ENCODE peak calls at places on chromosomes 2 and 18, in six cellular contexts. S is SK-N-SH, J is upper lobe of left lung, X is K562, I is kidney, B is stomach. L is an unnamed sample.

GRCh38 chr2:3529316-3530025 is 10.1 kb upstream of the ADI1 start:
- DNase-seq in S (no peak), J (no peak), X (no peak), I (no peak), B (no peak), L (no peak)

GRCh38 chr2:149799296-149799695 is 211.7 kb upstream of the MMADHC start:
- DNase-seq in S (peak; percentile 23), J (no peak), X (no peak), I (no peak), B (no peak), L (no peak)

GRCh38 chr2:153622285-153622684 is 143.7 kb upstream of the RPRM start:
- DNase-seq in S (no peak), J (no peak), X (no peak), I (no peak), B (no peak), L (no peak)

GRCh38 chr2:181258761-181259160 is 198.4 kb upstream of the ITGA4 start:
- DNase-seq in S (no peak), J (no peak), X (no peak), I (no peak), B (no peak), L (peak; percentile 86)

GRCh38 chr18:65750421-65751144 is at the start of gene CDH7:
- DNase-seq in S (peak; percentile 72), J (no peak), X (no peak), I (peak; percentile 63), B (no peak), L (no peak)

GRCh38 chr2:195543063-195543462 is 114.0 kb upstream of the SLC39A10 start:
- DNase-seq in S (no peak), J (no peak), X (no peak), I (no peak), B (no peak), L (no peak)

GRCh38 chr18:8301427-8302172 is 307.6 kb upstream of the RAB12 start:
- DNase-seq in S (no peak), J (no peak), X (no peak), I (no peak), B (peak; percentile 60), L (no peak)

GRCh38 chr2:172427256-172427989 is at the start of gene ITGA6:
- DNase-seq in S (peak; percentile 87), J (peak; percentile 71), X (peak; percentile 83), I (peak; percentile 92), B (peak; percentile 91), L (peak; percentile 30)

GRCh38 chr18:845152-845819 is 33.2 kb upstream of the YES1 start:
- DNase-seq in S (no peak), J (no peak), X (no peak), I (no peak), B (no peak), L (peak; percentile 34)

GRCh38 chr2:88765154-88765948 is 73.9 kb downstream of the RPIA start:
- DNase-seq in S (peak; percentile 52), J (no peak), X (no peak), I (peak; percentile 74), B (peak; percentile 58), L (no peak)

GRCh38 chr2:236047886-236048540 is 120.2 kb downstream of the GBX2 start:
- DNase-seq in S (no peak), J (no peak), X (no peak), I (no peak), B (no peak), L (no peak)

GRCh38 chr2:24875272-24875671 is 44.8 kb downstream of the ADCY3 start:
- DNase-seq in S (no peak), J (no peak), X (no peak), I (no peak), B (no peak), L (no peak)

GRCh38 chr2:226985227-226985946 is 149.5 kb downstream of the RHBDD1 start:
- DNase-seq in S (peak; percentile 53), J (no peak), X (peak; percentile 25), I (no peak), B (no peak), L (peak; percentile 77)

GRCh38 chr2:156157670-156158069 is 174.9 kb downstream of the NR4A2 start:
- DNase-seq in S (no peak), J (no peak), X (no peak), I (no peak), B (no peak), L (no peak)

GRCh38 chr2:106020821-106021316 is 173.2 kb downstream of the UXS1 start:
- DNase-seq in S (peak; percentile 59), J (no peak), X (no peak), I (peak; percentile 77), B (no peak), L (no peak)

GRCh38 chr2:238294046-238294392 is 5.6 kb upstream of the PER2 start:
- DNase-seq in S (no peak), J (no peak), X (no peak), I (no peak), B (no peak), L (no peak)

GRCh38 chr2:9152975-9153402 is 53.6 kb upstream of the ASAP2 start:
- DNase-seq in S (no peak), J (no peak), X (no peak), I (peak; percentile 58), B (no peak), L (no peak)

GRCh38 chr2:99974275-99974674 is 168.1 kb downstream of the AFF3 start:
- DNase-seq in S (peak; percentile 67), J (no peak), X (no peak), I (no peak), B (no peak), L (peak; percentile 23)

GRCh38 chr2:239005586-239005985 is 157.7 kb downstream of the TWIST2 start:
- DNase-seq in S (no peak), J (no peak), X (no peak), I (peak; percentile 36), B (no peak), L (no peak)

GRCh38 chr2:216236486-216236885 is 127.3 kb downstream of the XRCC5 start:
- DNase-seq in S (no peak), J (no peak), X (no peak), I (no peak), B (no peak), L (no peak)

GRCh38 chr2:115733190-115733775 is 1290.8 kb downstream of the DPP10 start:
- DNase-seq in S (no peak), J (no peak), X (no peak), I (no peak), B (no peak), L (no peak)

GRCh38 chr18:74652392-74652988 is 54.8 kb downstream of the ZNF407 start:
- DNase-seq in S (peak; percentile 47), J (no peak), X (peak; percentile 12), I (no peak), B (no peak), L (peak; percentile 47)

GRCh38 chr2:241272298-241272721 is 43.2 kb downstream of the HDLBP start:
- DNase-seq in S (peak; percentile 77), J (peak; percentile 35), X (no peak), I (peak; percentile 88), B (peak; percentile 47), L (no peak)

GRCh38 chr2:241269707-241270520 is 45.6 kb downstream of the HDLBP start:
- DNase-seq in S (no peak), J (peak; percentile 75), X (no peak), I (no peak), B (peak; percentile 38), L (no peak)

GRCh38 chr2:241271641-241272297 is 43.7 kb downstream of the HDLBP start:
- DNase-seq in S (peak; percentile 78), J (peak; percentile 94), X (no peak), I (peak; percentile 94), B (peak; percentile 88), L (peak; percentile 76)

GRCh38 chr2:241268716-241269445 is 46.6 kb downstream of the HDLBP start:
- DNase-seq in S (no peak), J (no peak), X (no peak), I (no peak), B (no peak), L (peak; percentile 15)

DNA sequence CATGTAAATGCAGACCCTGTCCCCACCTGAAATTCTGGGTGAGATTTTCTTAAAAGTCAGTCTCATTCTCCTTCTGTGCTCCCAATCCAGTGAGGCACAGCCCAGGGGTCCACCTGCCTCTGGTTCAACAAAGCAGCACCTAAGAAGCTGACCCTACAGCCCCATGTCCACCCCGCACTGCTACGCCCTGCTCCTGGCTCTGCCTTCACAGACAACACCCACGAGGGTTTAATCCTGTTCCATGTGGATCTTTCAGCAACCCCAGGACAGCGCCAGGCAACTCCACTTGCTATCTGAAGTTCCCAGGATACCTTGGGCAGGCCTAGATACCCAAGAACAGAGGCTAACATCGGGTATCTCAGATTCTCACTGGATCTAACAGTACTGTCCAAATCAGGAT is 44.9 kb downstream of the HDLBP start:
- DNase-seq in S (no peak), J (no peak), X (no peak), I (no peak), B (no peak), L (no peak)
- H3K4me3 ChIP-seq in S (peak overlapping the region; percentile 87), J (no peak overlapping the region), X (no peak overlapping the region), I (peak overlapping the region; percentile 86), B (peak overlapping the region; percentile 96), L (peak overlapping the region; percentile 79)

GRCh38 chr2:241040811-241041334 is 42.5 kb downstream of the SNED1 start:
- DNase-seq in S (no peak), J (no peak), X (no peak), I (no peak), B (no peak), L (no peak)
- H3K4me3 ChIP-seq in S (no peak overlapping the region), J (no peak overlapping the region), X (no peak overlapping the region), I (no peak overlapping the region), B (no peak overlapping the region), L (no peak overlapping the region)

DNA sequence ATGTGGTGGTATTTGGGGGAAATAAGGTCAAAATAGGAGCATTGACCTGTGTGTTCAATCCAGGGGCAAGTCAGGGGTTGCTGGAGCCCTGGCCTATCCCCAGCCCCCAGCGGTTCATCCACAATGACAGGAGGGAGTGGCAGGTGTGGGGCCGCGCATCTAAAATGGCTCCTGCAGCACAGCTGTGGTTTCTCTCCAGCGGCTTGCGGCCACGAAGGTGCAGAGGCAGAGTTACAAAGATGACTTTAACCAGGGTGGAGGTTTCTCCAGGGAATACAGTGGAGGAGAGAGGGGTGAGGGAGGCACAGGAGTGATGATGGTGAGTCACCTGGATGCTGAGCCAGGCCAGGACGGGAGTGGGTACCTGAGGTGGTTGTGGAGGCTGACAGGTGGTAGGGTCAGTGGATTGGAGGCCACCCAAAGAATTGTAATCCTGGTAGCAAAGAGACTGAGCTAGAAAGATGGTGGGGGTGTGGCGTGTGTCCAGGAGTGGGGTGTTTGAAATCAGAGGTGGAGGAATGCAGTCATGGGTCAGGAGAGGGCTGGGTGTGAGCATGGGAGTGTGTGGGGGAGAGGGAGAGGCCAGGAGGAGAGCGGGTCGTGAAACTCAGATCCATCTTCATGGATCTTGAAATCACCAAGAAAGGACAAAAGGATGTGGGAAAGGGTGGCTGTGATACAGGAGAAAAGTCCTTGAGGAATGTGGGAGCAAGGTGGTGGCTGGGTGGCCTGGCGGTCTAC is 83.2 kb downstream of the CTIF start:
- DNase-seq in S (no peak), J (no peak), X (no peak), I (peak; percentile 52), B (no peak), L (no peak)
- H3K4me3 ChIP-seq in S (no peak overlapping the region), J (no peak overlapping the region), X (no peak overlapping the region), I (no peak overlapping the region), B (no peak overlapping the region), L (no peak overlapping the region)

DNA sequence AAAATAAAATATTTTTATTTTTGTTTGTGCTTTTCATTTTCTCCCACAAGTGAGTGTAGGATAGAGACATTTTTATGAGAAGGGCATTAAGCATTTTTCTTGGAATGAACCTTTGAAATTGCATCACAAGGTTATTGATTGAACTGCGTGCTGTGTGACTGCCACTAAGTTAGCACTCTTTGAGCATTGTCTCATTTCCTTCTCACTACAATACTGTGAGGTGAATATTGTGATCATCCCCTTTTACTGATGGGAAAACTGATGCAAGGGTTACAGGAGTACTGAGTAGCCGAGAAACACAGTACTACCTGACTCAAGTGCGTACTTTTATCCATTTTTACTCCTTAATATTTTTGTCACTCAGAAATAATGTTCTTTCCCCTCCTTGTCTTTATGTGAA is 2.0 kb downstream of the NBEAL1 start:
- DNase-seq in S (no peak), J (no peak), X (no peak), I (no peak), B (no peak), L (no peak)
- H3K4me3 ChIP-seq in S (peak overlapping the region; percentile 21), J (peak overlapping the region; percentile 87), X (peak overlapping the region; percentile 27), I (peak overlapping the region; percentile 96), B (peak overlapping the region; percentile 78), L (peak overlapping the region; percentile 30)